ENCODE peak calls at places on chromosomes 12 and 14, in nine cellular contexts. N, U, O, M, G, A, L, E and C are unnamed samples.

GRCh38 chr12:26271889-26272492 is 76.6 kb downstream of the SSPN start:
- DNase-seq in A (peak; percentile 69), E (no peak), G (peak; percentile 91), O (peak; percentile 97), U (peak; percentile 71), L (peak; percentile 72), M (peak; percentile 20), N (no peak), C (peak; percentile 82)

GRCh38 chr12:15910864-15911696 is at the start of gene DERA:
- DNase-seq in G (peak; percentile 88), N (peak; percentile 68), U (peak; percentile 64), E (peak; percentile 86), M (peak; percentile 64), L (peak; percentile 65), O (peak; percentile 43), A (peak; percentile 22), C (peak; percentile 75)

GRCh38 chr14:64026600-64026999 is 173.8 kb downstream of the SYNE2 start:
- DNase-seq in U (no peak), O (no peak), G (no peak), N (no peak), L (no peak), M (no peak), E (no peak), A (no peak), C (no peak)

GRCh38 chr14:104405566-104406226 is 173.9 kb upstream of the C14orf180 start:
- DNase-seq in E (no peak), L (no peak), A (no peak), G (no peak), N (no peak), O (no peak), M (no peak), U (no peak), C (peak; percentile 54)

GRCh38 chr12:94289551-94290312 is 141.4 kb downstream of the PLXNC1 start:
- DNase-seq in N (no peak), E (no peak), M (no peak), U (no peak), A (peak; percentile 51), L (no peak), O (peak; percentile 65), G (peak; percentile 31), C (no peak)

GRCh38 chr12:110256780-110257431 is 24.1 kb upstream of the ATP2A2 start:
- DNase-seq in U (peak; percentile 43), G (no peak), N (no peak), L (no peak), E (no peak), A (no peak), M (no peak), O (no peak), C (peak; percentile 68)

GRCh38 chr12:121750507-121750955 is 38.0 kb downstream of the TMEM120B start:
- DNase-seq in A (no peak), M (no peak), O (no peak), E (no peak), U (no peak), G (no peak), L (no peak), N (no peak), C (no peak)

GRCh38 chr12:123839826-123840225 is 77.7 kb downstream of the DNAH10 start:
- DNase-seq in U (peak; percentile 14), G (no peak), M (no peak), E (no peak), O (no peak), A (no peak), N (no peak), L (no peak), C (no peak)

GRCh38 chr12:4116251-4117111 is 157.1 kb upstream of the CCND2 start:
- DNase-seq in M (no peak), N (no peak), O (peak; percentile 83), L (no peak), A (peak; percentile 30), G (no peak), E (no peak), U (no peak), C (peak; percentile 4)

GRCh38 chr12:96516472-96517417 is 27.4 kb downstream of the CFAP54 start:
- DNase-seq in N (peak; percentile 73), O (peak; percentile 83), L (peak; percentile 39), U (peak; percentile 77), E (peak; percentile 32), G (peak; percentile 80), M (peak; percentile 83), A (peak; percentile 75), C (peak; percentile 85)

GRCh38 chr14:96105921-96106441 is 66.8 kb downstream of the C14orf132 start:
- DNase-seq in U (no peak), L (no peak), M (no peak), G (no peak), O (no peak), N (no peak), E (peak; percentile 20), A (no peak), C (no peak)

GRCh38 chr12:21998782-21999181 is 47.2 kb upstream of the CMAS start:
- DNase-seq in A (no peak), M (no peak), N (no peak), E (no peak), L (no peak), O (no peak), U (no peak), G (no peak), C (no peak)

GRCh38 chr12:107319536-107320030 is 226.2 kb upstream of the CRY1 start:
- DNase-seq in U (no peak), G (no peak), N (no peak), L (no peak), E (no peak), A (no peak), O (no peak), M (peak; percentile 13), C (no peak)